ENCODE peak calls at places on chromosomes 16 and 17, in five cellular contexts. N is cardiac fibroblast; I is activated CD4-positive, alpha-beta T cell treated with anti-CD3 and anti-CD28 coated beads, Interleukin-2, amount 50 U/mL, for 48 hours; L is activated T-cell treated with anti-CD3 and anti-CD28 coated beads, Interleukin-2, amount 50 U/mL, for 24 hours; W is testis. U is an unnamed sample.

GRCh38 chr16:85093705-85094104 is 18.6 kb downstream of the CIBAR2 start:
- DNase-seq in N (no peak), I (no peak), L (no peak), W (no peak), U (no peak)

GRCh38 chr16:83768976-83769375 is 38.8 kb upstream of the HSBP1 start:
- DNase-seq in N (no peak), I (no peak), L (no peak), W (no peak), U (no peak)

GRCh38 chr17:28843810-28844137 is 1.2 kb upstream of the FAM222B start:
- DNase-seq in N (no peak), I (no peak), L (no peak), W (no peak), U (no peak)

GRCh38 chr16:81625544-81626152 is 153.4 kb upstream of the PLCG2 start:
- DNase-seq in N (peak; percentile 51), I (peak; percentile 31), L (no peak), W (peak; percentile 62), U (no peak)

GRCh38 chr16:11059588-11059987 is 115.2 kb downstream of the CLEC16A start:
- DNase-seq in N (no peak), I (no peak), L (no peak), W (no peak), U (no peak)

GRCh38 chr16:12551946-12552345 is 251.7 kb downstream of the CPPED1 start:
- DNase-seq in N (no peak), I (no peak), L (no peak), W (no peak), U (no peak)

GRCh38 chr16:54436342-54436741 is 149.8 kb upstream of the IRX3 start:
- DNase-seq in N (no peak), I (no peak), L (no peak), W (no peak), U (no peak)

GRCh38 chr17:48012151-48012520 is 25.5 kb downstream of the COPZ2 start:
- DNase-seq in N (no peak), I (peak; percentile 66), L (peak; percentile 77), W (peak; percentile 58), U (no peak)

GRCh38 chr16:86609115-86609514 is 30.8 kb downstream of the FOXL1 start:
- DNase-seq in N (peak; percentile 89), I (no peak), L (no peak), W (no peak), U (peak; percentile 96)

GRCh38 chr16:12329246-12329995 is 352.9 kb downstream of the SNX29 start:
- DNase-seq in N (no peak), I (no peak), L (no peak), W (no peak), U (no peak)

U was measured in HCEC 1CT.